ENCODE peak calls at places on chromosomes 11 and 22, in four cellular contexts. One of them, this sample, is unnamed.

GRCh38 chr22:36234919-36235318 is 4.4 kb downstream of the APOL2 start:
- DNase-seq in HepG2: no peak
- DNase-seq in K562: no peak
- DNase-seq in GM12878: no peak
- DNase-seq in this sample: no peak

GRCh38 chr22:46935506-46936377 is 173.3 kb downstream of the TBC1D22A start:
- DNase-seq in HepG2: peak
- DNase-seq in K562: peak
- DNase-seq in GM12878: no peak
- DNase-seq in this sample: no peak

GRCh38 chr22:47370448-47371262 is 608.2 kb downstream of the TBC1D22A start:
- DNase-seq in HepG2: no peak
- DNase-seq in K562: no peak
- DNase-seq in GM12878: no peak
- DNase-seq in this sample: no peak

GRCh38 chr11:93477684-93478234 is 65.4 kb downstream of the SMCO4 start:
- DNase-seq in HepG2: no peak
- DNase-seq in K562: no peak
- DNase-seq in GM12878: no peak
- DNase-seq in this sample: no peak

GRCh38 chr22:49205401-49205800 is 622.3 kb downstream of the BRD1 start:
- DNase-seq in HepG2: no peak
- DNase-seq in K562: no peak
- DNase-seq in GM12878: no peak
- DNase-seq in this sample: no peak

GRCh38 chr22:38304526-38304925 is 12.7 kb downstream of the CSNK1E start:
- DNase-seq in HepG2: no peak
- DNase-seq in K562: no peak
- DNase-seq in GM12878: no peak
- DNase-seq in this sample: no peak

GRCh38 chr22:17631076-17631565 is 2.6 kb upstream of the ATP6V1E1 start:
- DNase-seq in HepG2: no peak
- DNase-seq in K562: no peak
- DNase-seq in GM12878: no peak
- DNase-seq in this sample: no peak

GRCh38 chr22:23786752-23787599 is at the start of gene SMARCB1:
- DNase-seq in HepG2: peak
- DNase-seq in K562: peak
- DNase-seq in GM12878: no peak
- DNase-seq in this sample: peak

GRCh38 chr11:6968816-6969215 is 42.6 kb downstream of the ZNF215 start:
- DNase-seq in HepG2: no peak
- DNase-seq in K562: no peak
- DNase-seq in GM12878: no peak
- DNase-seq in this sample: no peak

GRCh38 chr22:44317163-44317455 is 4.4 kb upstream of the SHISAL1 start:
- DNase-seq in HepG2: no peak
- DNase-seq in K562: no peak
- DNase-seq in GM12878: no peak
- DNase-seq in this sample: no peak

GRCh38 chr11:69481393-69481844 is at the start of gene LINC01488:
- DNase-seq in HepG2: no peak
- DNase-seq in K562: no peak
- DNase-seq in GM12878: no peak
- DNase-seq in this sample: no peak

GRCh38 chr11:71334191-71334590 is 81.8 kb upstream of the SHANK2 start:
- DNase-seq in HepG2: no peak
- DNase-seq in K562: no peak
- DNase-seq in GM12878: no peak
- DNase-seq in this sample: no peak

GRCh38 chr11:102111011-102111786 is 952 bp downstream of the YAP1 start:
- DNase-seq in HepG2: peak
- DNase-seq in K562: no peak
- DNase-seq in GM12878: no peak
- DNase-seq in this sample: peak

GRCh38 chr11:71364176-71364671 is 84.0 kb downstream of the DHCR7 start:
- DNase-seq in HepG2: no peak
- DNase-seq in K562: no peak
- DNase-seq in GM12878: no peak
- DNase-seq in this sample: no peak

GRCh38 chr11:18792066-18792591 is 531 bp upstream of the PTPN5 start:
- DNase-seq in HepG2: no peak
- DNase-seq in K562: no peak
- DNase-seq in GM12878: no peak
- DNase-seq in this sample: no peak

GRCh38 chr11:88861618-88862017 is 204.2 kb downstream of the GRM5 start:
- DNase-seq in HepG2: no peak
- DNase-seq in K562: no peak
- DNase-seq in GM12878: no peak
- DNase-seq in this sample: no peak

GRCh38 chr22:46703996-46704370 is 34.1 kb downstream of the CERK start:
- DNase-seq in HepG2: no peak
- DNase-seq in K562: no peak
- DNase-seq in GM12878: no peak
- DNase-seq in this sample: no peak

GRCh38 chr11:65863889-65864757 is 3.9 kb downstream of the MUS81 start:
- DNase-seq in HepG2: no peak
- DNase-seq in K562: no peak
- DNase-seq in GM12878: no peak
- DNase-seq in this sample: no peak

DNA sequence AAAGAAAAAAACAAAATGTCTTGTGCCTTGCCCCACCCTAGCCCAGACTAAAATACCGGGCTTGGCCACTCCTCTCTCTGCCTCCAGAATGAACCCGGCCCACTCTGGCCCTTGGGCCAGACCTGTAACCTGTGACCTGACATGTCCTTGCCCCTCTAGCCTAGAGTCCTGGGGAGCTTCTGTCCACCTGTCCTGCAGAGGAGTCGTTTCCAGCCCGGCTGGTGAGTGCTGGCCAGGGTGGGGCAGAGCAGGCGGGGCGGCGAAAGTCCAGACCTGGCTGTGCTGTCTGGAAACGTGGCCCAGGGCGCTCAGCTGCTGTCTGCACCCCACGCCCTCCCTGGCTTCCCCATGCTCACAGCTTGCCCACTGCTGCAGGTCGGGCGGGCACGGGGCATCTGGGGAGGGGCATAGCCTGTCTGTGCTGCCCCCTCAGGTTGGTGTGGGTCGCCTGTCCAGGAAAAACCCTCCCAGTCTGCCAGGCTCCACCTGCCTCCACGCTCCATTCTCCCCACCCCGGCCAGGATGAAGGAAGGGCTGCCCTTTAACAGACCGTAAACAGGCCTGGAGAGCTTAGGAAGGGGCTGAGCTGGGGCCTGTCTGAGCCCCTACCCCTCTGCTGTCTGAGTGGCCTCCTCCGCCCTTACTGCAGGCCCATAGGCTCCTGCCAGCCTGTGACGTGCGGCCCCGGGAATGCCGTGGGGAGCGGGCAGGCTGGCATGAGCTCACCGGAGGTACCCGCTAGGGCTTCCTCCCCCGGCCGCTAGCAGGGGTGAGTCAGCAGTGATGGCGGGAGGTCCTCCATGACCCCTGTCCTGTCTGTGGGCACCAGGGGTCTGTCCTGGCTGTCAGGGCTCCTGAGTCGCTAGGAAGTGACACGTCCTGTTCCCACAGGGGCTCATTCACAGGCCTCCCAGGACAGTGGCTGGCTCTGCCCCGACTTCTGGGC is 1.9 kb downstream of the CD151 start:
- DNase-seq in HepG2: no peak
- DNase-seq in K562: no peak
- DNase-seq in GM12878: no peak
- DNase-seq in this sample: no peak
- TF ChIP-seq SP1 in HepG2: no peak
- TF ChIP-seq SP1 in K562: no peak
- TF ChIP-seq SP1 in GM12878: no peak
- TF ChIP-seq SP1 in this sample: no peak

DNA sequence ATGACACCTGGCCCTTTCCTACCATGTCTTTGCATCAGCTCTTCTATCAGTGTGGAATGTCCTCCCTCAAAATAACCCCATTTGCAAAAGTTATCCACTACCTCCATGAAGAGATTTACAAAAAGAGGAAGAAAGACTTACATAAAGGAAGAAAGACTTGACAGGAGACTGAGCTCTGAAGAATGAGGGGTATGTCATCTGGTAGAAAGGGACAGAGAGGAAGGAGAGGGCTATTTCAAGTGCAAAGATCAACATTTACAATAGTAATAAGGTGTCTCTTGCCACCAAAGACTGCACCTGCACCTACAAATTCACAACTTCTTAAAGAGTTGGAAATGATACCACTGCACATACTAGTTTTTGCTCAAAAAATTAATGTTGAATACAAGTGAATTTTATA is 18.2 kb downstream of the PAK1 start:
- DNase-seq in HepG2: no peak
- DNase-seq in K562: no peak
- DNase-seq in GM12878: no peak
- DNase-seq in this sample: no peak
- TF ChIP-seq TARDBP in HepG2: no peak
- TF ChIP-seq TARDBP in K562: no peak
- TF ChIP-seq TARDBP in GM12878: no peak
- TF ChIP-seq TARDBP in this sample: no peak

DNA sequence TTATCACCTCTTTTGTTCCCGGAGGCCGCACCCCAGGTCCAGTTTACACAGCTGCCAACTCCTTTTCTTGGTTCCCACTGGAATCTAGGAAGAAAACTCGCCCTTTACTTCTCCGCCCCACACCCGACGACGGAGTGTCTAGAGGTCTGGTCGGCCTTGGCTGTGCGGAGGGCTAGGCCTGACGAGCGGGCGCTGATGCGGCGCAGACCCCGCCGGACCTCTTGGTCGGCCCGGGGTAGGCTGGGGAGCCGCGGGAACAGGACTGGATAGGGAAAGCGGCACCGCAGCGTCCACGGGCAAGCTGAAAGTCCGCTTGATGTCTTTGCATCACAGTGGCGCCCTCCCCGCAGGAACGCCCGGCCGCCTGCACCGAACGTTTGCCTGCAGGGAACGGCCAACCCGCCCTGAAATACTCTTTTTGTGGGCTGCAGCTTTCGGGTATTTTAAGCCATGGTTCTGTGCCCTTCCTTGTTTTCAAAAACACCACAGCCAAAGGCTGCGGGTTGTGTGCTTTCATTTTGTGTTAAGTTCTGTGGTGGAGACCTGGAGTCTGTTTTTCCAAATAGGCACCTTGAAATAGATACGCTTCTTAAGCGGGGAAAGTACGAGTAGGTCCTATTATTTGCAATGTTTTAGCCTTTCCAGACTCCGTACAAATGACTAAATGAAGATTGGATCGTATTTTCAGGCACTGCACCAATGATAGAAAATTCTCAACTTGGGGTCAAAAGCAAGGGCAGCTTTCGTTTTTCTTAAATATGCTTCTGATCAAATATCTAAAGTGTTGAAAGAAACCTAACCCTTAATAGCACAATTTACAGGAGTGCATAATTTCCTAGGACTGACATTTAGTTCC is 880 bp upstream of the ZBED5 start:
- DNase-seq in HepG2: peak
- DNase-seq in K562: peak
- DNase-seq in GM12878: peak
- DNase-seq in this sample: peak
- TF ChIP-seq SP1 in HepG2: no peak
- TF ChIP-seq SP1 in K562: no peak
- TF ChIP-seq SP1 in GM12878: no peak
- TF ChIP-seq SP1 in this sample: no peak

GRCh38 chr11:126809514-126810289 is 190.9 kb downstream of the KIRREL3 start:
- DNase-seq in HepG2: no peak
- DNase-seq in K562: no peak
- DNase-seq in GM12878: no peak
- DNase-seq in this sample: no peak

GRCh38 chr11:126804363-126804762 is 196.2 kb downstream of the KIRREL3 start:
- DNase-seq in HepG2: no peak
- DNase-seq in K562: no peak
- DNase-seq in GM12878: no peak
- DNase-seq in this sample: no peak

DNA sequence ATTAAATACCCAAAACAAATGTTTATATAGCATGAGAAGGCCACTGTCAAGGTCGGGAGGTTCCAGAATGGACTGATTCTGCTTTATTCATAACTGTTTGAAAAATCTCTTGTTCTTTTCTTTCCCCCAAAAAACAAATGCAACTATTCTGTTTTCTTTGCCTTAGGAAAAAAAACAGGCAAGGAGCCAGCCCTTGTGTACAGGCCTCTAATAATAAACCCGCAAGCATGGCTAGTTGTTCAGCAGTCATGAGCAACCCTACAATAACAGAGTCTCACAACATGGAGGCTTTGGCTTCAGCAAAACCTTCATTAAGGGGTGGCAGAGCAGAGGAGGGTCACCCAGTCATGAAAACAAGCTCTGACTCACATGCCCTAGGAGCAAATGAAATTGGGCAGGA is 191.7 kb downstream of the KIRREL3 start:
- DNase-seq in HepG2: no peak
- DNase-seq in K562: no peak
- DNase-seq in GM12878: no peak
- DNase-seq in this sample: no peak
- TF ChIP-seq TARDBP in HepG2: no peak
- TF ChIP-seq TARDBP in K562: no peak
- TF ChIP-seq TARDBP in GM12878: no peak
- TF ChIP-seq TARDBP in this sample: no peak

GRCh38 chr11:76631566-76632308 is 38.8 kb downstream of the LRRC32 start:
- DNase-seq in HepG2: no peak
- DNase-seq in K562: no peak
- DNase-seq in GM12878: no peak
- DNase-seq in this sample: no peak
- TF ChIP-seq SP1 in HepG2: no peak
- TF ChIP-seq SP1 in K562: no peak
- TF ChIP-seq SP1 in GM12878: no peak
- TF ChIP-seq SP1 in this sample: no peak

DNA sequence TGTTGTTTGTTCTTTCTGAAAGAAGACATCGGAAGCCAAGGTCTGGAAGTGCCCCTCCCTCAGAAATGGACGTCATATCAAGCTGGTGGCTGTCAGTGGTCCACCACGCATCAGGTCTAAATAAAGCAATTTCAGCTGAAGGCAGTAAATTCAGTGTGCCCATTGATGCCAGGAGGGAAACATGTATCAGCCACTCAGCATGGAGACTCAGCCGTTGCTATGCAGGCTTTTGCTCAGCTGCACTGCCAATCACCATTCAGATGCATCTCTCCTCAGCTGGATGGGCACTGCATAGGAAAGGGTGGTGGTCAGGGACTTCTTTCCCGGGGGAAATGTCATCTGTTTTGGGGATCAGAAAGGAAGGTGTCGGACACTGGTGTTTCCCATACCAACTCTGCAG is 878.2 kb downstream of the NTM start:
- DNase-seq in HepG2: no peak
- DNase-seq in K562: no peak
- DNase-seq in GM12878: no peak
- DNase-seq in this sample: no peak
- TF ChIP-seq TARDBP in HepG2: no peak
- TF ChIP-seq TARDBP in K562: no peak
- TF ChIP-seq TARDBP in GM12878: no peak
- TF ChIP-seq TARDBP in this sample: no peak